ENCODE peak calls at places on chromosomes 5 and 9, in ten cellular contexts. V is adrenal gland, Y is gastrocnemius medialis, T is HCT116, E is tibial nerve, Q is heart left ventricle, C is stomach, S is spleen, L is esophagus muscularis mucosa, J is A549. X is an unnamed sample.

GRCh38 chr5:8188874-8189588 is 320.1 kb downstream of the MTRR start:
- DNase-seq in V (no peak), Y (no peak), T (no peak), E (no peak), Q (no peak), C (peak), S (no peak), L (peak), J (no peak), X (no peak)

GRCh38 chr9:14687042-14687719 is 6.1 kb downstream of the ZDHHC21 start:
- DNase-seq in V (no peak), Y (no peak), T (no peak), E (no peak), Q (no peak), C (no peak), S (peak), L (no peak), J (no peak), X (no peak)

GRCh38 chr9:13717356-13718057 is 438.0 kb upstream of the MPDZ start:
- DNase-seq in V (no peak), Y (no peak), T (no peak), E (no peak), Q (no peak), C (no peak), S (no peak), L (no peak), J (no peak), X (no peak)

GRCh38 chr5:181217111-181217804 is 5.8 kb upstream of the TRIM41 start:
- DNase-seq in V (peak), Y (peak), T (no peak), E (peak), Q (no peak), C (peak), S (peak), L (no peak), J (peak), X (no peak)

GRCh38 chr9:21974542-21975409 is 19.4 kb downstream of the CDKN2A start:
- DNase-seq in V (peak), Y (no peak), T (peak), E (no peak), Q (no peak), C (peak), S (peak), L (no peak), J (no peak), X (peak)

GRCh38 chr5:59485629-59486439 is 407.7 kb downstream of the PDE4D start:
- DNase-seq in V (no peak), Y (no peak), T (no peak), E (no peak), Q (no peak), C (no peak), S (no peak), L (no peak), J (no peak), X (no peak)

GRCh38 chr9:4983541-4984165 is 1.4 kb upstream of the JAK2 start:
- DNase-seq in V (peak), Y (no peak), T (no peak), E (no peak), Q (no peak), C (no peak), S (no peak), L (no peak), J (no peak), X (no peak)

GRCh38 chr5:67038817-67039603 is 157.6 kb downstream of the CD180 start:
- DNase-seq in V (no peak), Y (no peak), T (no peak), E (no peak), Q (no peak), C (no peak), S (no peak), L (no peak), J (no peak), X (no peak)

GRCh38 chr5:133402781-133403180 is 209.6 kb downstream of the FSTL4 start:
- DNase-seq in V (no peak), Y (no peak), T (no peak), E (no peak), Q (peak), C (no peak), S (no peak), L (peak), J (no peak), X (no peak)

GRCh38 chr5:178293815-178294214 is 61.2 kb upstream of the PHYKPL start:
- DNase-seq in V (no peak), Y (no peak), T (no peak), E (no peak), Q (no peak), C (no peak), S (peak), L (no peak), J (no peak), X (peak)

GRCh38 chr5:373710-374602 is 52.4 kb downstream of the AHRR start:
- DNase-seq in V (peak), Y (no peak), T (no peak), E (no peak), Q (no peak), C (peak), S (peak), L (peak), J (peak), X (peak)
- TF ChIP-seq POLR2A in V (no peak), Y (no peak), T (no peak), E (no peak), Q (no peak), C (no peak), S (no peak), L (no peak), J (no peak), X (no peak)

DNA sequence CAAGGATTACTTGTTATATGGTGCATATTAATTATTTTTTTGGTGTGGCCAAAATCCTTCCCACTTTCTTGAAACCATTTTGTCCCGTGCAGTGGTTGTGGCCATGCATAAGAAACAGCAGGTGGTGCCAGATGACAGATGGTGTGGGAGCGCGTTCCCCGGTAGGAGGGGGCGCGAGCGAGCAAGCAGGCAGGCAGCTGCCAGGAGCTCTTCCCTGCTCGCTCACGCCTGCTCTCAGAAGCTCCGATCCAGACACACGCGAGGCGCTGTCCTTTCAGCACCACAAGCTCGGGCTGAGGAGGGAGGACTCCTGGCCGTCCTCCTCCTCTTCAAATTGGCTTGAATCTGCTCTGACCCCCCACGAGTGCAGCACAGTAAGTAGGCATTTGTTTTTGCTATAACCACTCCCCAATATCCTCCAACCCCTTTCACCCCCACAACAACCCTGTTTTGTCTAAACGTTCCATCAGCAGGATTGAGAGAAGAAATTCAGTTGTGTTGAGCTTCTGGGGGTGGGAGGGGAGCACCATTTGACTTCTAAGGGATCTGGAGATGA is at the start of gene NSG2:
- DNase-seq in V (peak), Y (peak), T (peak), E (peak), Q (peak), C (peak), S (no peak), L (no peak), J (peak), X (peak)
- TF ChIP-seq CTCF in V (peak), Y (no peak), T (peak), E (peak), Q (peak), C (peak), S (no peak), L (peak), J (peak), X (no peak)

GRCh38 chr9:137070201-137070905 is at the start of gene SAPCD2:
- DNase-seq in V (peak), Y (peak), T (peak), E (peak), Q (peak), C (peak), S (peak), L (peak), J (peak), X (peak)
- TF ChIP-seq POLR2A in V (no peak), Y (no peak), T (peak), E (peak), Q (no peak), C (no peak), S (no peak), L (no peak), J (peak), X (no peak)

DNA sequence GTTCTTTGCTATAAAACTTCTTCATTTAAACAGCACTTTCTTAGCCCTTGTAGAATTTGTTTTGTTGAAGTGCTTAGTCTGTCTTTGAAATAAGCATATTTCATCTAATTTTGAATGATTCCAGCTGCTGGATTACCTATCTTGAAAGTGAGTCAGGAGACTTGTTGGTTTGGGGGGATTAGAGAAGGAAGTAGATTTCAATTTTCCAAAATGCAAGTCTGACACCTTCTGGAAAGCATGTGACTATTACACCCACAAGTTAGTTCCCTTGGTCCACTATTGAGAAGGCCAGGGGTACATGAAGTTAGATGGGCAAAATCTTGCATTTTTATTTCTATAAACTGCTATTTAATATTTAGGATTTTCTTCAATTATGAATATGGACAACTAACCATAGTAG is 96.4 kb upstream of the RANBP3L start:
- DNase-seq in V (no peak), Y (no peak), T (peak), E (no peak), Q (no peak), C (no peak), S (no peak), L (no peak), J (no peak), X (no peak)
- TF ChIP-seq CTCF in V (peak), Y (no peak), T (peak), E (peak), Q (peak), C (no peak), S (no peak), L (peak), J (peak), X (no peak)

GRCh38 chr9:127899200-127899943 is at the start of gene ST6GALNAC6:
- DNase-seq in V (peak), Y (peak), T (no peak), E (no peak), Q (peak), C (peak), S (peak), L (no peak), J (peak), X (no peak)
- TF ChIP-seq POLR2A in V (peak), Y (peak), T (no peak), E (peak), Q (no peak), C (no peak), S (no peak), L (no peak), J (peak), X (no peak)

GRCh38 chr5:142059304-142059940 is 46.6 kb upstream of the GNPDA1 start:
- DNase-seq in V (peak), Y (peak), T (peak), E (peak), Q (peak), C (no peak), S (no peak), L (no peak), J (no peak), X (peak)
- TF ChIP-seq CTCF in V (peak), Y (no peak), T (peak), E (no peak), Q (peak), C (no peak), S (no peak), L (no peak), J (no peak), X (no peak)

GRCh38 chr9:20376780-20377179 is 245.5 kb downstream of the MLLT3 start:
- DNase-seq in V (no peak), Y (no peak), T (no peak), E (no peak), Q (no peak), C (no peak), S (no peak), L (no peak), J (no peak), X (no peak)
- TF ChIP-seq POLR2A in V (no peak), Y (no peak), T (no peak), E (no peak), Q (no peak), C (no peak), S (no peak), L (no peak), J (no peak), X (no peak)